ENCODE peak calls at places on chromosome 9, in ten cellular contexts. B is uterus; X is foreskin keratinocyte; J is iris pigment epithelial cell; Q is CD4-positive, alpha-beta T cell; F is small intestine; C is G401; W is putamen; S is fibroblast of pulmonary artery; Y is HS-5. Z is an unnamed sample.

GRCh38 chr9:121399883-121400607 is 30.0 kb upstream of the STOM start:
- DNase-seq in F (peak; percentile 77), Q (no peak), J (peak; percentile 85), C (peak; percentile 79), Y (peak; percentile 72), W (peak; percentile 63), X (peak; percentile 59), B (no peak), S (peak; percentile 92), Z (peak; percentile 86)

GRCh38 chr9:13707635-13708410 is 428.3 kb upstream of the MPDZ start:
- DNase-seq in J (peak; percentile 69), W (no peak), B (no peak), C (no peak), Y (no peak), F (no peak), S (peak; percentile 98), Q (no peak), X (peak; percentile 29), Z (peak; percentile 76)

GRCh38 chr9:32419921-32420320 is 35.5 kb downstream of the ACO1 start:
- DNase-seq in X (no peak), J (peak; percentile 43), Q (no peak), W (no peak), Y (no peak), B (no peak), S (peak; percentile 46), F (no peak), C (peak; percentile 89), Z (no peak)

GRCh38 chr9:30982301-30982700 is 1402.1 kb upstream of the ACO1 start:
- DNase-seq in Q (no peak), B (no peak), F (no peak), C (no peak), J (no peak), W (no peak), Y (no peak), X (no peak), S (no peak), Z (no peak)

GRCh38 chr9:38621434-38622082 is 1.2 kb upstream of the ANKRD18A start:
- DNase-seq in Y (no peak), B (no peak), X (no peak), Q (peak; percentile 22), F (peak; percentile 45), C (no peak), J (no peak), W (no peak), S (no peak), Z (peak; percentile 49)

GRCh38 chr9:87193151-87193550 is 245.8 kb upstream of the GAS1 start:
- DNase-seq in J (peak; percentile 36), S (no peak), Q (no peak), Y (no peak), W (no peak), X (no peak), B (no peak), C (no peak), F (no peak), Z (peak; percentile 4)

GRCh38 chr9:92378825-92379535 is 25.4 kb downstream of the OGN start:
- DNase-seq in X (peak; percentile 37), W (no peak), S (no peak), F (peak; percentile 57), Y (no peak), B (no peak), C (no peak), Q (no peak), J (no peak), Z (peak; percentile 54)

GRCh38 chr9:74777136-74777879 is 110.4 kb downstream of the TRPM6 start:
- DNase-seq in F (peak; percentile 64), S (peak; percentile 75), B (peak; percentile 53), Y (peak; percentile 34), Q (peak; percentile 50), X (no peak), C (peak; percentile 61), J (peak; percentile 55), W (peak; percentile 71), Z (peak; percentile 57)

GRCh38 chr9:80501635-80502034 is 929.9 kb downstream of the TLE4 start:
- DNase-seq in S (peak; percentile 24), X (no peak), F (no peak), W (no peak), B (no peak), C (peak; percentile 3), Y (no peak), J (peak; percentile 73), Q (no peak), Z (peak; percentile 63)

GRCh38 chr9:126886897-126887296 is 26.5 kb downstream of the ZBTB34 start:
- DNase-seq in W (no peak), C (no peak), F (no peak), Q (no peak), J (no peak), S (no peak), B (no peak), Y (no peak), X (no peak), Z (no peak)

GRCh38 chr9:124011460-124012301 is at the start of gene LHX2:
- DNase-seq in B (no peak), C (peak; percentile 69), J (peak; percentile 82), Y (peak; percentile 29), S (peak; percentile 72), W (peak; percentile 64), Q (no peak), F (peak; percentile 25), X (no peak), Z (peak; percentile 73)

GRCh38 chr9:76701441-76702031 is 62.7 kb upstream of the PCA3 start:
- DNase-seq in F (no peak), Y (no peak), C (peak; percentile 98), J (peak; percentile 28), S (peak; percentile 19), B (no peak), Q (no peak), W (no peak), X (no peak), Z (no peak)

GRCh38 chr9:134605969-134606363 is 35.6 kb upstream of the COL5A1 start:
- DNase-seq in S (no peak), X (no peak), B (no peak), J (no peak), Y (no peak), Q (no peak), W (no peak), F (no peak), C (no peak), Z (no peak)

GRCh38 chr9:99059074-99059894 is 45.6 kb upstream of the TGFBR1 start:
- DNase-seq in Y (no peak), B (no peak), Q (no peak), J (no peak), C (no peak), S (no peak), W (peak; percentile 46), F (peak; percentile 27), X (no peak), Z (no peak)

GRCh38 chr9:114844766-114845165 is 38.9 kb upstream of the TNFSF15 start:
- DNase-seq in S (no peak), W (no peak), Y (no peak), Q (no peak), C (no peak), B (no peak), J (no peak), F (no peak), X (peak; percentile 44), Z (peak; percentile 7)

GRCh38 chr9:83449166-83449565 is 89.0 kb downstream of the FRMD3 start:
- DNase-seq in F (no peak), Q (no peak), B (no peak), S (no peak), W (no peak), X (no peak), Y (no peak), C (no peak), J (no peak), Z (no peak)

GRCh38 chr9:105242557-105242956 is 1.9 kb upstream of the SLC44A1 start:
- DNase-seq in Y (no peak), B (no peak), S (peak; percentile 46), J (no peak), F (no peak), W (no peak), X (no peak), C (no peak), Q (no peak), Z (no peak)

GRCh38 chr9:36584626-36585460 is 12.1 kb downstream of the MELK start:
- DNase-seq in Q (no peak), J (peak; percentile 68), C (no peak), F (no peak), Y (peak; percentile 87), W (no peak), S (peak; percentile 43), X (peak; percentile 76), B (no peak), Z (peak; percentile 79)

GRCh38 chr9:88747768-88748167 is 212.8 kb downstream of the NXNL2 start:
- DNase-seq in F (no peak), Y (peak; percentile 65), C (no peak), X (peak; percentile 63), B (peak; percentile 74), S (peak; percentile 91), W (no peak), Q (no peak), J (peak; percentile 99), Z (peak; percentile 87)

GRCh38 chr9:94002316-94003140 is 47.4 kb upstream of the BARX1 start:
- DNase-seq in X (no peak), B (no peak), W (no peak), F (peak; percentile 27), Q (no peak), C (peak; percentile 36), Y (no peak), J (peak; percentile 63), S (peak; percentile 71), Z (peak; percentile 64)

GRCh38 chr9:70040506-70040905 is 3.1 kb upstream of the MAMDC2 start:
- DNase-seq in J (no peak), B (no peak), S (peak; percentile 30), C (no peak), X (no peak), Q (no peak), Y (no peak), W (no peak), F (no peak), Z (no peak)

GRCh38 chr9:130385257-130385656 is 59.5 kb upstream of the ASS1 start:
- DNase-seq in Y (no peak), J (no peak), C (no peak), S (no peak), B (no peak), W (no peak), F (no peak), Q (no peak), X (no peak), Z (no peak)

GRCh38 chr9:73074176-73074708 is 77.4 kb upstream of the ANXA1 start:
- DNase-seq in C (no peak), S (peak; percentile 26), B (no peak), W (no peak), Q (no peak), J (peak; percentile 69), X (no peak), Y (no peak), F (no peak), Z (no peak)

GRCh38 chr9:131771646-131772045 is 31.8 kb upstream of the RAPGEF1 start:
- DNase-seq in S (no peak), C (no peak), X (no peak), F (no peak), W (no peak), J (no peak), Y (no peak), Q (no peak), B (no peak), Z (no peak)

GRCh38 chr9:111898331-111899096 is 1.9 kb downstream of the UGCG start:
- DNase-seq in X (no peak), J (no peak), B (no peak), Y (no peak), S (peak; percentile 52), C (no peak), W (no peak), Q (no peak), F (peak; percentile 46), Z (no peak)

GRCh38 chr9:33081128-33081851 is 4.8 kb upstream of the SMU1 start:
- DNase-seq in S (peak; percentile 95), F (peak; percentile 82), Q (peak; percentile 48), J (peak; percentile 84), C (peak; percentile 90), X (peak; percentile 58), W (peak; percentile 61), Y (peak; percentile 58), B (peak; percentile 77), Z (peak; percentile 85)

GRCh38 chr9:127133739-127134167 is 11.3 kb upstream of the ANGPTL2 start:
- DNase-seq in W (peak; percentile 89), B (peak; percentile 88), Y (no peak), S (peak; percentile 62), X (no peak), C (peak; percentile 62), J (peak; percentile 86), F (no peak), Q (no peak), Z (peak; percentile 63)

GRCh38 chr9:14961372-14962068 is 51.3 kb upstream of the FREM1 start:
- DNase-seq in W (no peak), C (no peak), B (no peak), Q (no peak), J (peak; percentile 23), S (no peak), X (no peak), F (peak; percentile 99), Y (no peak), Z (no peak)

Z was measured in epithelial cell of esophagus.